ENCODE peak calls at places on chromosomes 2 and 18, in seven cellular contexts. V, I, J, M, E, K and U are unnamed samples.

GRCh38 chr18:55473078-55473477 is 114.9 kb downstream of the TCF4 start:
- DNase-seq in V (peak), E (no peak), K (no peak), M (no peak), I (no peak), J (no peak), U (no peak)

GRCh38 chr2:158094487-158095092 is 7.1 kb upstream of the UPP2 start:
- DNase-seq in J (no peak), K (no peak), E (no peak), V (no peak), M (no peak), I (no peak), U (peak)

GRCh38 chr2:95388878-95389255 is 13.6 kb upstream of the FAHD2A start:
- DNase-seq in V (no peak), J (no peak), I (no peak), M (no peak), K (no peak), E (no peak), U (no peak)

GRCh38 chr2:17979707-17980106 is 101.2 kb downstream of the KCNS3 start:
- DNase-seq in K (no peak), I (no peak), J (no peak), V (no peak), M (no peak), E (no peak), U (no peak)

GRCh38 chr2:140270229-140270628 is 1490.0 kb upstream of the NXPH2 start:
- DNase-seq in V (no peak), M (no peak), I (no peak), K (no peak), J (no peak), E (no peak), U (no peak)

GRCh38 chr2:223465793-223466192 is 136.4 kb downstream of the SCG2 start:
- DNase-seq in I (no peak), J (no peak), M (no peak), K (peak), V (no peak), E (no peak), U (peak)

GRCh38 chr2:57207191-57207590 is 839.4 kb upstream of the VRK2 start:
- DNase-seq in E (no peak), M (no peak), V (no peak), J (no peak), I (no peak), K (no peak), U (no peak)

GRCh38 chr2:190835303-190835930 is 45.2 kb upstream of the GLS start:
- DNase-seq in V (no peak), I (no peak), J (no peak), E (no peak), M (no peak), K (peak), U (peak)

GRCh38 chr18:67788315-67788714 is 271.8 kb upstream of the DSEL start:
- DNase-seq in J (no peak), V (no peak), I (no peak), K (no peak), E (no peak), M (no peak), U (no peak)

GRCh38 chr2:86347401-86347800 is 10.0 kb upstream of the REEP1 start:
- DNase-seq in M (no peak), V (no peak), I (no peak), E (no peak), K (no peak), J (no peak), U (no peak)

GRCh38 chr2:160703648-160704585 is 210.3 kb upstream of the RBMS1 start:
- DNase-seq in K (no peak), I (peak), E (peak), V (peak), J (peak), M (no peak), U (no peak)

DNA sequence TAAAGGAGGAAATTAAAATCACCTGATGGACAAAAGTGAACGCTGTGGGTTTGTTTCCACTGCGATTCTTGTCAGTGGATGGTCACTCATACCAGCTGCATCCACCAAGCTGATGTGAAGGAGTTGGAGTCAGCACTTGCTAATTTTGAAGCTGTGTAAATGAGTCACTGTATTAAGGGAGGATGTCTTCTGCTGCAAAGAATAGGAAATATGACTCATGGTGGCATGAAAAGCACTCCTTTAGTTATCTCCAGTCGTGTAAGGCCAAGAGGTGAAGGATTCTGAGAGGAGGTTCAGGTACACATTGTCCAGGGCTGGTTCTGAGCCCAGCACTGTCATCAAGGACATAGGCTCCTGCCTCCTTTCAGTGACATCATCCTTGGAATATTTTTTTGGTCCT is 71.7 kb upstream of the SKOR2 start:
- DNase-seq in E (peak), I (no peak), J (no peak), K (peak), M (no peak), V (no peak), U (no peak)
- H3K4me2 ChIP-seq in E (no peak), I (no peak), J (no peak), K (no peak), M (no peak), V (no peak), U (no peak)

GRCh38 chr2:182129188-182129707 is 143.6 kb downstream of the PPP1R1C start:
- DNase-seq in V (no peak), J (no peak), I (no peak), M (no peak), E (no peak), K (no peak), U (no peak)

GRCh38 chr2:182132605-182133004 is 147.0 kb downstream of the PPP1R1C start:
- DNase-seq in K (peak), J (no peak), M (no peak), I (no peak), E (no peak), V (no peak), U (no peak)

GRCh38 chr2:182133195-182133891 is 147.7 kb downstream of the PPP1R1C start:
- DNase-seq in V (no peak), I (no peak), M (no peak), E (no peak), J (no peak), K (peak), U (no peak)

GRCh38 chr2:182134201-182134600 is 148.5 kb downstream of the PPP1R1C start:
- DNase-seq in I (no peak), J (no peak), K (no peak), E (no peak), V (no peak), M (no peak), U (no peak)
- H3K4me2 ChIP-seq in I (no peak), J (no peak), K (no peak), E (no peak), V (no peak), M (no peak), U (no peak)

DNA sequence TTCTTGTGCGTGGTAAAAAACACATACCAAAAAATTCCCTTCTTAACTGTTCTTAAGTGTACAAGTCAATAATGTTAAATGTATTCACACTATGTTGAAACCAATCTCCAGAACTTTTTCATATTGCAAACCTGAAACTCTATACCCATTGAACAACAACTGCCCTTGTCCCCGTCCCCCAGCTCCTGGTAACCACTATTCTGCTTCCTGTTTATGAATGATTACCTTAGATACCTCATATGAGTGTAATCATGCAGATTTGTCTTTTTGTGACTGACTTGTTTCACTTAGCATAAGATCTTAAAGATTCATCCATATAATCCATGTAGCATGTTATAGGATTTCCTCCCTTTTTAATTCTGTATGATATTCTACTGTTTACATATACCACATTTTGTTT is 59.9 kb downstream of the NAT8 start:
- DNase-seq in E (no peak), J (no peak), I (no peak), K (no peak), V (no peak), M (no peak), U (no peak)
- H3K4me2 ChIP-seq in E (no peak), J (no peak), I (no peak), K (no peak), V (no peak), M (no peak), U (no peak)

GRCh38 chr2:207473866-207474251 is 55.9 kb upstream of the CREB1 start:
- DNase-seq in I (no peak), K (peak), V (no peak), E (no peak), J (no peak), M (no peak), U (no peak)
- H3K4me2 ChIP-seq in I (no peak), K (peak), V (peak), E (no peak), J (no peak), M (no peak), U (no peak)

GRCh38 chr18:13435596-13436333 is 217.2 kb downstream of the LDLRAD4 start:
- DNase-seq in M (no peak), E (no peak), K (peak), J (no peak), I (no peak), V (no peak), U (no peak)
- H3K4me2 ChIP-seq in M (no peak), E (no peak), K (no peak), J (peak), I (no peak), V (no peak), U (no peak)

DNA sequence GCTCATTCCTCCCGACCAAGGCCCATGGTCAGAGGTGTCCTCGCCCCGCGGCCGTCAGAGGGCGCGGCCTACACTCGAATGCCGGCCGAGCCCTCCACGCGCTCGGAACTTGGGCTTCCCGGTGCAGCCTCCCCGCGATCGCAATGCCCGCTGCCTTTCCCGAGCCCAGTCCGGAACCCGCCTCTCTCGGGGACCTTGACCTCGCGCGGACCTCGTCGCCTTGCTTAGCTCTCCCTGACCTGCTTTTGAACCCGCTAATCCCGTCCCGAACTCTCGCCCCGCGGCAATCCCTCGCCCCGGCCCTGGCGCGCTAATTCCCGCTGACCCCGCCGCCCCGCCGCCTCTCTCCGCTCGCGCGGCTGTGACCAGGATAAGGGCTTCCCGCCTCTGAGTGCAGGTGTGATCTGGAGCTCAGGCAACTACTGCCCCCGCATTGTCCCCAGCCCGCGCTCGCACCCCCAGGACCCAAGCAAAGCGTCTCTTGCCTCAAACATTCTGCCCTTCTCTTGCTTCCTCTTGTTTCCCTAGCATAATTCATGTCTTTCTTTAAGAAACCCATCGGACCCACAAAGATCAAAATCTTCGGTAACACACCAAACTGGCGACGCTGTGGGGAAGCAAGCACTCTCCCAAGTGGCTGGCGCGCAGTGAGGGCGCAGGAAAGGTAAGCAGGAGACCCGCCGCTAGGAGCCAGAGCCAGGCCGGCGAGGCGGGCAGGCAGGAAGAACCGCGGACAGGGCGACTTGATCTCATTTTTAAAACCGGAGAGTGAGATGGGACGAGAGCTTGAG is 46.6 kb upstream of the ATP6V1B1 start:
- DNase-seq in E (no peak), J (no peak), V (peak), M (peak), K (no peak), I (peak), U (no peak)
- H3K4me2 ChIP-seq in E (no peak), J (no peak), V (peak), M (peak), K (no peak), I (peak), U (peak)